ENCODE peak calls at places on chromosomes 12 and 14, in nine cellular contexts. E is endothelial cell; K is AML-193; G is stimulated activated CD8-positive, alpha-beta memory T cell treated with anti-CD3 and anti-CD28 coated beads, Interleukin-15, amount 100 ng/mL, for 1 hour; Z is stimulated activated CD4-positive, alpha-beta T cell treated with anti-CD3 and anti-CD28 coated beads, TNF-alpha, amount 100 ng/mL, for 24 hours; L is CD8-positive, alpha-beta memory T cell; F is SW480; B is lower leg skin; A is H4. Y is an unnamed sample.

GRCh38 chr12:117447665-117448366 is 86.4 kb upstream of the NOS1 start:
- DNase-seq in Z (no peak), G (no peak), A (no peak), E (no peak), K (no peak), B (no peak), L (no peak), F (no peak), Y (no peak)

GRCh38 chr14:73625686-73626085 is 13.4 kb downstream of the ACOT6 start:
- DNase-seq in Z (no peak), A (no peak), L (no peak), K (no peak), G (no peak), E (no peak), B (no peak), F (no peak), Y (no peak)

GRCh38 chr14:29016050-29016900 is 249.7 kb downstream of the FOXG1 start:
- DNase-seq in F (peak), E (peak), K (no peak), L (no peak), B (no peak), G (no peak), Z (no peak), A (peak), Y (peak)

GRCh38 chr14:68894802-68895201 is 84.3 kb downstream of the ACTN1 start:
- DNase-seq in E (no peak), B (no peak), G (no peak), Z (no peak), K (no peak), F (no peak), A (no peak), L (no peak), Y (no peak)

GRCh38 chr12:71169286-71169685 is 11.5 kb upstream of the TSPAN8 start:
- DNase-seq in A (no peak), L (no peak), Z (no peak), B (no peak), G (no peak), E (no peak), F (no peak), K (no peak), Y (no peak)

GRCh38 chr12:30047499-30048262 is 263.9 kb upstream of the TMTC1 start:
- DNase-seq in K (no peak), F (no peak), B (no peak), Z (no peak), L (no peak), A (no peak), E (no peak), G (no peak), Y (no peak)

GRCh38 chr14:92469515-92469914 is 44.1 kb upstream of the RIN3 start:
- DNase-seq in E (no peak), G (no peak), F (no peak), B (no peak), A (no peak), L (no peak), Z (no peak), K (no peak), Y (no peak)

GRCh38 chr14:106318700-106319099 is 792.3 kb downstream of the TMEM121 start:
- DNase-seq in E (no peak), Z (no peak), K (peak), L (peak), A (no peak), G (peak), F (no peak), B (no peak), Y (no peak)

GRCh38 chr12:87652026-87652425 is 377.2 kb downstream of the C12orf50 start:
- DNase-seq in F (no peak), L (no peak), Z (no peak), K (no peak), E (no peak), B (no peak), A (no peak), G (no peak), Y (no peak)

GRCh38 chr12:102917026-102917787 is at the start of gene PAH:
- DNase-seq in K (no peak), F (peak), A (peak), E (no peak), L (no peak), Z (no peak), G (no peak), B (peak), Y (no peak)

GRCh38 chr12:2639020-2639298 is 155.8 kb upstream of the FKBP4 start:
- DNase-seq in G (no peak), Z (no peak), L (no peak), A (no peak), F (no peak), E (no peak), K (no peak), B (no peak), Y (no peak)

GRCh38 chr12:2094597-2094996 is 41.8 kb downstream of the CACNA1C start:
- DNase-seq in E (no peak), B (no peak), L (no peak), K (no peak), F (no peak), A (no peak), G (no peak), Z (no peak), Y (no peak)

GRCh38 chr12:93676408-93677194 is 574 bp upstream of the CRADD start:
- DNase-seq in B (no peak), A (no peak), G (no peak), F (no peak), Z (no peak), E (no peak), L (no peak), K (no peak), Y (no peak)